ENCODE peak calls at places on chromosomes 7 and 10, in ten cellular contexts. L is right atrium auricular region, Y is astrocyte, H is mesothelial cell of epicardium, F is dorsolateral prefrontal cortex, E is ascending aorta, A is fibroblast of lung, J is AG09319, R is GM06990, O is H9. Q is an unnamed sample.

GRCh38 chr10:77069020-77069419 is 568.6 kb downstream of the KCNMA1 start:
- DNase-seq in J (no peak), L (no peak), E (no peak), R (no peak), A (no peak), O (no peak), Y (no peak), F (no peak), H (no peak), Q (no peak)

GRCh38 chr7:23918856-23919255 is 208.8 kb downstream of the STK31 start:
- DNase-seq in Y (peak), L (no peak), H (no peak), J (no peak), O (peak), R (no peak), E (no peak), A (peak), F (no peak), Q (no peak)

GRCh38 chr7:30595461-30596042 is 874 bp downstream of the GARS1 start:
- DNase-seq in A (peak), L (no peak), E (no peak), R (no peak), O (no peak), J (no peak), Y (no peak), H (no peak), F (no peak), Q (no peak)

GRCh38 chr7:46387646-46388045 is 466.6 kb upstream of the IGFBP3 start:
- DNase-seq in F (no peak), Y (peak), E (no peak), J (no peak), H (no peak), A (peak), O (no peak), L (no peak), R (no peak), Q (no peak)

GRCh38 chr10:115975506-115975905 is 297.5 kb downstream of the GFRA1 start:
- DNase-seq in J (no peak), H (no peak), R (no peak), L (no peak), Y (no peak), A (no peak), F (no peak), O (peak), E (no peak), Q (no peak)

GRCh38 chr10:52923520-52923919 is 150.9 kb upstream of the MBL2 start:
- DNase-seq in R (no peak), F (no peak), J (no peak), H (no peak), A (no peak), Y (no peak), E (no peak), L (no peak), O (peak), Q (no peak)

GRCh38 chr7:2451171-2452073 is 24.8 kb downstream of the GRIFIN start:
- DNase-seq in H (peak), O (peak), R (peak), J (peak), L (peak), Y (no peak), A (peak), E (peak), F (peak), Q (peak)

GRCh38 chr7:26397326-26397725 is 105.7 kb downstream of the SNX10 start:
- DNase-seq in H (no peak), J (no peak), F (no peak), A (no peak), O (no peak), Y (no peak), L (no peak), E (no peak), R (no peak), Q (no peak)

GRCh38 chr7:106231856-106232490 is 52.8 kb downstream of the NAMPT start:
- DNase-seq in H (no peak), A (no peak), J (no peak), L (no peak), O (no peak), R (no peak), E (no peak), F (no peak), Y (no peak), Q (no peak)

GRCh38 chr10:97689637-97690036 is 2.6 kb upstream of the AVPI1 start:
- DNase-seq in J (peak), L (peak), E (peak), H (no peak), A (peak), R (no peak), F (no peak), Y (peak), O (no peak), Q (peak)

GRCh38 chr10:34507217-34507616 is 307.9 kb downstream of the PARD3 start:
- DNase-seq in R (no peak), E (no peak), O (no peak), Y (no peak), F (no peak), L (no peak), J (no peak), H (no peak), A (no peak), Q (no peak)

GRCh38 chr7:78542551-78542950 is 744.0 kb downstream of the PHTF2 start:
- DNase-seq in R (no peak), A (no peak), E (no peak), J (no peak), F (no peak), O (no peak), Y (no peak), L (no peak), H (no peak), Q (no peak)

GRCh38 chr7:142795339-142795863 is 24.6 kb downstream of the PRSS2 start:
- DNase-seq in F (no peak), A (peak), O (peak), E (peak), R (no peak), J (no peak), Y (no peak), L (peak), H (no peak), Q (no peak)

GRCh38 chr10:97468162-97468561 is 22.2 kb downstream of the ZDHHC16 start:
- DNase-seq in L (no peak), J (no peak), E (no peak), O (no peak), A (no peak), F (no peak), R (no peak), H (no peak), Y (no peak), Q (no peak)

GRCh38 chr10:71766717-71767419 is 6.5 kb downstream of the VSIR start:
- DNase-seq in R (no peak), H (no peak), O (no peak), J (peak), F (no peak), E (peak), A (peak), Y (peak), L (peak), Q (no peak)

GRCh38 chr10:123245264-123245663 is 91.1 kb downstream of the BUB3 start:
- DNase-seq in L (no peak), A (no peak), F (no peak), R (no peak), O (no peak), H (no peak), J (no peak), E (no peak), Y (no peak), Q (no peak)
- TF ChIP-seq CTCF in L (no peak), A (no peak), F (no peak), R (peak), O (peak), H (peak), J (no peak), E (no peak), Y (no peak), Q (no peak)

GRCh38 chr10:78896169-78896931 is 172.4 kb upstream of the ZMIZ1 start:
- DNase-seq in E (no peak), F (no peak), L (no peak), O (no peak), R (no peak), A (no peak), Y (no peak), J (no peak), H (no peak), Q (no peak)

GRCh38 chr10:78895469-78895868 is 173.3 kb upstream of the ZMIZ1 start:
- DNase-seq in J (no peak), E (no peak), O (peak), F (no peak), Y (no peak), A (no peak), R (no peak), H (no peak), L (no peak), Q (no peak)

GRCh38 chr10:78893217-78893616 is 175.5 kb upstream of the ZMIZ1 start:
- DNase-seq in O (no peak), R (no peak), H (no peak), E (no peak), L (peak), A (no peak), F (no peak), J (no peak), Y (no peak), Q (no peak)

GRCh38 chr10:78894089-78894840 is 174.5 kb upstream of the ZMIZ1 start:
- DNase-seq in L (no peak), A (no peak), Y (no peak), J (no peak), E (no peak), R (no peak), H (no peak), F (no peak), O (no peak), Q (no peak)

DNA sequence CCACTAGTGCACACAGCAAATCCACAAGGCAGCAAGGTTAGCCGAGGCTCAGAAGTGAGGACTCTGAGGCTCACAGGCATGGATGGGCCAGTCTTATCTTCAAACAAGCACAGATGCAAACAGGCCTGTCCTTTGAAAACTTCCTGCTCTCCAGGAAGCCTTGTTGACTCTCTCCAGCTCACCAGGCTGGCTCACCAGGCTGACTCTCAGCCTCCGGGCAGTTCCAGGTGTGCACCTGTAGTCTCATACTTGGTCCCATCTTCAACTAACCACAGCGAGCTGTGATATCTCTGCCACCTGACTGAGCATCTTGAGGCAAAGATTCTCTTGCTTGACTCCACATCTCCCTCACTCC is 173.9 kb upstream of the ZMIZ1 start:
- DNase-seq in A (no peak), Y (no peak), F (no peak), R (no peak), L (no peak), O (no peak), J (no peak), H (no peak), E (no peak), Q (no peak)
- TF ChIP-seq CTCF in A (no peak), Y (no peak), F (no peak), R (no peak), L (no peak), O (no peak), J (no peak), H (no peak), E (no peak), Q (no peak)

DNA sequence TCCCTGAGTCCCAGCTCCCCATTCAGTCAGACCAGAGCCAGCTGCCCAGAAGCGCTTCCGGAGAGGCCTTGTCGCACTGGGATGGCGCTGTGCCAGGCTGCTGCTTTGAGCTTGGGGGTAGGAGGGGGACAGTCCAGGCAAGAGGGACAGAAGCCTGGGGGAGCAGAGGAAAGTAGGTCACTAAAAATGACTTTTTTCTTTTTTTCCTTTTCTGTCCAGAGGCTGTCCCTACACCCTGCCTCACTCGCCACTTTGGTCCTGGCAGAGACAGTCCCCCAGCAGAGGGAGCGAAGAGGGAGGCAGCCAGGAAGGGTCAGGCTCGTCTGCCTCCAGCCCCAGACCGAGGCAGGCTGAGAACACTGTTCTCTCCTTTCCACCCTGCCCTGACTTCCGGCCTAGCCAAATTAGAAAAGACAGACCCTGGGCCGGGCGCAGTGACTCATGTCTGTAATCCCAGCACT is 15.8 kb upstream of the TRIM8 start:
- DNase-seq in R (no peak), Y (no peak), E (no peak), A (peak), H (no peak), J (no peak), O (no peak), F (peak), L (no peak), Q (peak)
- TF ChIP-seq CTCF in R (no peak), Y (no peak), E (no peak), A (peak), H (no peak), J (peak), O (peak), F (no peak), L (no peak), Q (no peak)

GRCh38 chr7:4751398-4751947 is 23.9 kb upstream of the AP5Z1 start:
- DNase-seq in R (no peak), Y (no peak), L (no peak), F (peak), H (no peak), J (no peak), O (no peak), E (no peak), A (no peak), Q (no peak)

GRCh38 chr7:4754433-4755010 is 20.9 kb upstream of the AP5Z1 start:
- DNase-seq in R (no peak), F (no peak), O (no peak), A (no peak), J (no peak), H (no peak), L (no peak), E (no peak), Y (no peak), Q (no peak)

GRCh38 chr7:4755045-4755444 is 20.4 kb upstream of the AP5Z1 start:
- DNase-seq in A (no peak), J (no peak), Y (no peak), E (no peak), R (no peak), L (no peak), H (no peak), F (peak), O (no peak), Q (no peak)

GRCh38 chr7:4749798-4750197 is 25.6 kb upstream of the AP5Z1 start:
- DNase-seq in R (no peak), E (no peak), L (no peak), O (no peak), Y (no peak), H (no peak), J (no peak), F (no peak), A (no peak), Q (no peak)

DNA sequence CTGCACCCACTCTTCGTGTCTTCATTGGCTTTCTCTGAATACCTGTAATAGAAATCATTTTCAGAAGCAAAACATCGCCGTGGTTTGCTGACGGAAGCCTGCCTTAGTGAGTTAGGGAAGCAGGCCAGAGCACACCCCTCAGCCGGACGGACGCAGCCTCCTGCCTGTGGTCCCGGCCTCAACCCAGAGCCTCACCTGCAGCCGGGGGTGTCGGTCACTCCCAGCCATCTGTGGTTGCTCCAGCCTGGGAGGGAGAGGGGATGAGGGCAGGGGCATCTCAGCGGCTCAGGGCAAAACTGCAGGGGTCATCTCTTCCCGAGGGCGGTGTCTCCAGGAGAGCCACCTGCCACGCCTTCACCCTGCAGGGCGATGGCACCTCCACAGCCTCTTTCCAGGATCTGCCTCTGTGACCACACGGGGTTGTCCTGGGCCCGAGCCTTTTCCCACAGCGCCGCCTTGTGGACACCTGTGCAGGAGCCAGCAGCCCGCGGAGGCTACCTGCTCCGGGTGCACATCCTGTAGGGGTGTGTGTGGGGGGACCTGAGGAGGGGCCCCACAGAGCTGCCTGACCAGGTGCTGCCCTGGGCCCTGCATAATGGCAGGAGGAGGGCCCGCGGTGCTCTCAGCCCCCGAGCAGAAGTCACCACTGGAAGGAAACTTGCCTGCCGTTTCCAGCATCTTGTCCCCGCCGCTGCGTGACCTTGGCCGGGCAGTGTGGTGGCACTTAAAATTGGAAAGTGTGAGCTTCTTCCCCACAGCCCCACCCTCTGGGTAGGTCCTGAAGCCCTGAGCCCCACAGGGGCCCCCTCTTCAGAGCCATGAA is 21.6 kb upstream of the AP5Z1 start:
- DNase-seq in H (peak), O (peak), E (peak), Y (no peak), L (peak), F (peak), A (peak), J (no peak), R (peak), Q (peak)
- TF ChIP-seq CTCF in H (peak), O (peak), E (peak), Y (peak), L (peak), F (peak), A (peak), J (peak), R (peak), Q (peak)

DNA sequence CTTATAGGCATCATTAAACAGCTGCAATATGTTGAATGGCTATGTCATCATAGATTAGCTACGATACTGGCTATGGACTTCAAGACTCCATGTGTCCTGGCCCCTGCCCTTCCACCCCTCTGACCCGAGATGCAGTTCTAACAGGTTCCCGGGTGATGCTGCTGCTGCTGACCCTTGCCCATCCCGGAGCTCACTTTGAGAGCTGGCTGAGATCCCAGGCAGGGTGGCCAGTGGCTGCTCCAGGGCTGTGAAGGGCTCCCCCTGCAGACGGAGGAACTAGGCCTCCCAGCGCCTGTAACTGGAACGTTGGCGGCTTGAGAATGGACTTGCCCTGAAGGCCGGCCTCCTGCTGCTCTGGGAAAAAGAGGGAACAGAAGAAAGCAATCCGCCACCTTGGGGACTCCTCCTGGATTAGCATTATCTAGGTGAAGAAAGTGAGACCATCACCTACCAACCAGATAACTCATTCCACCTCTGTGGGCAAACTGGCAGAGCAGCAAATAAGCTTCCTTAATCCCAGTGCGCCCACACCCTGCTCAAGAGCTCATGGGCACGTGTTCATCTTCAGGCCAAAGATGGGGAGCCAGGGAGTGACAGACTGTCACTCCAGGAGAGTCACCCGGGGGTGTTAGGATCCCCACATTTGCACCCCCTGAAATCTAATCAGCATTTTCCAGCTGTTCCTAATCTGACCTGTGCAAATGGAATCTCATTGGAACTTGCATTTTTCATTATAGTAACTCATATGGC is 56.8 kb downstream of the PARP12 start:
- DNase-seq in J (no peak), F (no peak), H (no peak), O (peak), E (peak), A (peak), R (no peak), L (no peak), Y (no peak), Q (no peak)
- TF ChIP-seq CTCF in J (peak), F (no peak), H (no peak), O (peak), E (no peak), A (no peak), R (peak), L (no peak), Y (peak), Q (no peak)

DNA sequence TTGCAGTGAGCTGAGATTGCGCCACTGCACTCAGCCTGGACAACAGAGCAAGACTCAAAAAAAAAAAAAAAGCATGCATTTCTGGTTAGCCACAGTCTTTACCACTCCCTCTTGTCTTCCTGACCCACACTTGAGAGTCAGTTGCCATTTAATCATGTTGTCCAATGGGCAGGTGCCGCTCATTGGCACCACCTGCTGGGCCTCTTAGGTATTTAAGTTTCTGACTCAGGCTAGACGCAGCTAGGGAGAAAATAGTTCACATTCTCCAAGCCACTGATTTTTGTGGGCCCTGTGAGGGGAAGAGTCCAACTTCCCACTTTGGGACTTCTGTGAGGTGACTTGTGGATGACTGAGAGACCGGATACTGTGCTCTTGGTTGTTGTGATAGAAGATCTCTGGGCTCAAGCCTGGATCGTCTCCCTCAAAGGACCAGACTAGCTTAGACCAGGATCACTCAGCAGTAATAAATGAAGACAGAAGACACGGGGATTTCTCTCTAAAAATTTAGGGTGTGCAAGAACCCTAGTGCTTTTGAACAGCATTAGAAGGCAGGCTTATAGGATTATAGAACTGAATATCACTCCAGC is 26.8 kb upstream of the SORCS3 start:
- DNase-seq in R (no peak), L (no peak), J (no peak), A (no peak), F (no peak), H (no peak), Y (no peak), O (peak), E (no peak), Q (no peak)
- TF ChIP-seq CTCF in R (peak), L (peak), J (peak), A (peak), F (no peak), H (peak), Y (peak), O (peak), E (no peak), Q (peak)

Q was measured in left lung.